ENCODE peak calls at places on chromosomes 13 and 19, in six cellular contexts. Q is IMR-90, D is neuronal stem cell, E is H1, B is H9, O is mesendoderm. X is an unnamed sample.

GRCh38 chr19:11710313-11710712 is 28.4 kb downstream of the ZNF823 start:
- DNase-seq in Q (no peak), D (no peak), E (no peak), B (no peak), O (no peak), X (no peak)

GRCh38 chr19:46944918-46945628 is 74.6 kb upstream of the NPAS1 start:
- DNase-seq in Q (peak; percentile 70), D (peak; percentile 69), E (no peak), B (peak; percentile 61), O (peak; percentile 65), X (no peak)

GRCh38 chr13:26021516-26021915 is 30.3 kb downstream of the SHISA2 start:
- DNase-seq in Q (no peak), D (no peak), E (no peak), B (no peak), O (no peak), X (peak; percentile 96)

GRCh38 chr19:48629599-48630288 is 7.4 kb downstream of the DBP start:
- DNase-seq in Q (no peak), D (peak; percentile 83), E (peak; percentile 97), B (peak; percentile 99), O (peak; percentile 97), X (peak; percentile 87)

GRCh38 chr19:16920816-16921529 is 32.2 kb downstream of the F2RL3 start:
- DNase-seq in Q (peak; percentile 88), D (no peak), E (no peak), B (no peak), O (peak; percentile 13), X (peak; percentile 5)

GRCh38 chr13:108700421-108701170 is 71.2 kb downstream of the MYO16 start:
- DNase-seq in Q (peak; percentile 71), D (no peak), E (no peak), B (no peak), O (no peak), X (no peak)

GRCh38 chr19:15810335-15810734 is 5.1 kb downstream of the OR10H1 start:
- DNase-seq in Q (no peak), D (no peak), E (no peak), B (no peak), O (no peak), X (no peak)

GRCh38 chr13:101649490-101650126 is 197.1 kb downstream of the ITGBL1 start:
- DNase-seq in Q (peak; percentile 74), D (no peak), E (no peak), B (no peak), O (no peak), X (peak; percentile 88)

GRCh38 chr13:79445968-79446645 is 34.8 kb upstream of the NDFIP2 start:
- DNase-seq in Q (no peak), D (no peak), E (no peak), B (peak; percentile 66), O (peak; percentile 70), X (no peak)

GRCh38 chr19:38933544-38933943 is 2.8 kb downstream of the MRPS12 start:
- DNase-seq in Q (no peak), D (no peak), E (no peak), B (no peak), O (no peak), X (no peak)

GRCh38 chr19:8566855-8567254 is 10.4 kb downstream of the MYO1F start:
- DNase-seq in Q (no peak), D (no peak), E (no peak), B (no peak), O (no peak), X (peak; percentile 29)

GRCh38 chr13:28983661-28984060 is 163.5 kb downstream of the MTUS2 start:
- DNase-seq in Q (no peak), D (no peak), E (no peak), B (no peak), O (peak; percentile 14), X (no peak)

GRCh38 chr19:45874620-45874966 is 10.5 kb downstream of the FOXA3 start:
- DNase-seq in Q (no peak), D (no peak), E (no peak), B (no peak), O (no peak), X (no peak)

GRCh38 chr13:33927315-33927714 is 109.4 kb downstream of the RFC3 start:
- DNase-seq in Q (peak; percentile 64), D (no peak), E (no peak), B (no peak), O (no peak), X (no peak)

GRCh38 chr13:102212729-102213128 is 189.1 kb downstream of the FGF14 start:
- DNase-seq in Q (no peak), D (no peak), E (no peak), B (no peak), O (peak; percentile 33), X (no peak)

GRCh38 chr13:67133476-67133875 is 96.7 kb downstream of the PCDH9 start:
- DNase-seq in Q (peak; percentile 23), D (no peak), E (no peak), B (no peak), O (no peak), X (no peak)

GRCh38 chr13:111050539-111050879 is 64.6 kb upstream of the ARHGEF7 start:
- DNase-seq in Q (no peak), D (no peak), E (no peak), B (no peak), O (no peak), X (no peak)

GRCh38 chr13:107275312-107275711 is 707.4 kb upstream of the ARGLU1 start:
- DNase-seq in Q (no peak), D (no peak), E (no peak), B (no peak), O (no peak), X (no peak)

GRCh38 chr13:107277911-107278310 is 710.0 kb upstream of the ARGLU1 start:
- DNase-seq in Q (peak; percentile 15), D (no peak), E (no peak), B (no peak), O (no peak), X (no peak)

GRCh38 chr13:107276936-107277335 is 709.0 kb upstream of the ARGLU1 start:
- DNase-seq in Q (peak; percentile 22), D (no peak), E (no peak), B (no peak), O (no peak), X (no peak)

GRCh38 chr13:107271226-107271625 is 703.3 kb upstream of the ARGLU1 start:
- DNase-seq in Q (peak; percentile 50), D (no peak), E (peak; percentile 49), B (peak; percentile 71), O (peak; percentile 88), X (no peak)

GRCh38 chr13:107275945-107276614 is 708.1 kb upstream of the ARGLU1 start:
- DNase-seq in Q (no peak), D (no peak), E (no peak), B (no peak), O (no peak), X (no peak)
- H3K18ac ChIP-seq in Q (peak overlapping the region; percentile 94), D (no peak overlapping the region), E (no peak overlapping the region), B (no peak overlapping the region), O (no peak overlapping the region), X (no peak overlapping the region)

GRCh38 chr19:2694196-2694595 is 8.3 kb downstream of the GNG7 start:
- DNase-seq in Q (no peak), D (no peak), E (no peak), B (no peak), O (no peak), X (no peak)

GRCh38 chr19:2691951-2692350 is 10.5 kb downstream of the GNG7 start:
- DNase-seq in Q (no peak), D (no peak), E (no peak), B (no peak), O (no peak), X (no peak)

GRCh38 chr19:2690856-2691255 is 11.6 kb downstream of the GNG7 start:
- DNase-seq in Q (no peak), D (no peak), E (no peak), B (no peak), O (no peak), X (no peak)

GRCh38 chr19:2695288-2695866 is 7.1 kb downstream of the GNG7 start:
- DNase-seq in Q (no peak), D (no peak), E (no peak), B (no peak), O (no peak), X (no peak)

GRCh38 chr19:2693492-2693891 is 9.0 kb downstream of the GNG7 start:
- DNase-seq in Q (no peak), D (no peak), E (no peak), B (no peak), O (no peak), X (no peak)
- H3K9ac ChIP-seq in Q (no peak overlapping the region), D (no peak overlapping the region), E (no peak overlapping the region), B (peak overlapping the region; percentile 26), O (no peak overlapping the region), X (no peak overlapping the region)

GRCh38 chr13:96214804-96215445 is 125.0 kb downstream of the HS6ST3 start:
- DNase-seq in Q (no peak), D (no peak), E (no peak), B (no peak), O (peak; percentile 52), X (no peak)

GRCh38 chr13:96223231-96223630 is 133.3 kb downstream of the HS6ST3 start:
- DNase-seq in Q (no peak), D (no peak), E (no peak), B (no peak), O (no peak), X (no peak)

GRCh38 chr13:96216543-96216942 is 126.6 kb downstream of the HS6ST3 start:
- DNase-seq in Q (no peak), D (no peak), E (no peak), B (peak; percentile 36), O (peak; percentile 15), X (no peak)

DNA sequence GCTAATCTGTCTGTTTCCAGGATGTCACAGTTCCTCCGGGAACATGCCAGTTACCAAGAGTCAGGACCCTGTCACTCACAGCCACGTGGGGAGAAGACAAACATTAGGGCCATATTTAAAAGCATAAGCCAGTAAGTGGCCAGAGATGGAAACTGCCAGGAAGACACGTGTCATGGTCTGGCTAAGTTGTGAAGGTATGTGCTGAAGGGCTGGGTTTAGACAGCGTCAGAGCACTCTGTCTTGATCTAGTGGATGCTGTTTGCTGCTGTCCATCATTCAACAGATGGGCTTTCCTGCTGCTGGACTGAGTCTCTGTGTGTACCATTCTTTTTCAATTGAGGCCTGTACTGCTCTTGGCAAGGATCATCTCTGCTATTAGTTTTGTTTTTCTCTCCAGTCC is 128.6 kb downstream of the HS6ST3 start:
- DNase-seq in Q (no peak), D (no peak), E (no peak), B (no peak), O (no peak), X (no peak)
- H3K18ac ChIP-seq in Q (no peak overlapping the region), D (no peak overlapping the region), E (no peak overlapping the region), B (no peak overlapping the region), O (no peak overlapping the region), X (no peak overlapping the region)

GRCh38 chr13:21175656-21176194 is 627 bp downstream of the SKA3 start:
- DNase-seq in Q (peak; percentile 28), D (no peak), E (no peak), B (no peak), O (peak; percentile 16), X (peak; percentile 53)

GRCh38 chr13:21171420-21171819 is 4.9 kb downstream of the SKA3 start:
- DNase-seq in Q (no peak), D (no peak), E (no peak), B (no peak), O (no peak), X (no peak)

GRCh38 chr13:21181671-21182070 is 5.2 kb downstream of the MRPL57 start:
- DNase-seq in Q (no peak), D (no peak), E (no peak), B (no peak), O (no peak), X (no peak)

GRCh38 chr13:21176195-21176981 is at the start of the genes MRPL57 and SKA3:
- DNase-seq in Q (peak; percentile 91), D (peak; percentile 95), E (peak; percentile 95), B (peak; percentile 97), O (peak; percentile 98), X (peak; percentile 99)

DNA sequence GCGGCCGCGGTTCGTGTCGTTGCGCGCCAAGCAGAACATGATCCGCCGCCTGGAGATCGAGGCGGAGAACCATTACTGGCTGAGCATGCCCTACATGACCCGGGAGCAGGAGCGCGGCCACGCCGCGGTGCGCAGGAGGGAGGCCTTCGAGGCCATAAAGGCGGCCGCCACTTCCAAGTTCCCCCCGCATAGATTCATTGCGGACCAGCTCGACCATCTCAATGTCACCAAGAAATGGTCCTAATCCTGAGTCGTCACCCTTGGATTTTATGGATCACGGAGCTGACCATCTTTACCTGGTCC is 475 bp downstream of the MRPL57 start:
- DNase-seq in Q (no peak), D (no peak), E (no peak), B (no peak), O (no peak), X (no peak)
- H3K9ac ChIP-seq in Q (peak overlapping the region; percentile 88), D (peak overlapping the region; percentile 99), E (peak overlapping the region; percentile 90), B (peak overlapping the region; percentile 79), O (peak overlapping the region; percentile 98), X (peak overlapping the region; percentile 91)